ENCODE peak calls at places on chromosomes 12 and 14, in five cellular contexts. One of them, this sample, is unnamed.
A peak's percentile ranks its signal among the peaks of the same experiment; 100 is the strongest.

GRCh38 chr14:21921453-21921852 is 247.8 kb upstream of the OR4E1 start:
- DNase-seq in cardiac muscle cell: no peak
- DNase-seq in GM23248: no peak
- DNase-seq in upper lobe of right lung: no peak
- DNase-seq in adipocyte: no peak
- DNase-seq in this sample: no peak

GRCh38 chr12:123744836-123745235 is 17.3 kb upstream of the DNAH10 start:
- DNase-seq in cardiac muscle cell: peak; percentile 4
- DNase-seq in GM23248: no peak
- DNase-seq in upper lobe of right lung: no peak
- DNase-seq in adipocyte: no peak
- DNase-seq in this sample: no peak

GRCh38 chr14:50001146-50001998 is 108.5 kb downstream of the ARF6 start:
- DNase-seq in cardiac muscle cell: peak; percentile 76
- DNase-seq in GM23248: peak; percentile 99
- DNase-seq in upper lobe of right lung: peak; percentile 75
- DNase-seq in adipocyte: peak; percentile 74
- DNase-seq in this sample: peak; percentile 70

GRCh38 chr12:54032220-54032619 is 630 bp upstream of the HOXC5 start:
- DNase-seq in cardiac muscle cell: no peak
- DNase-seq in GM23248: no peak
- DNase-seq in upper lobe of right lung: no peak
- DNase-seq in adipocyte: no peak
- DNase-seq in this sample: no peak

GRCh38 chr12:25264862-25265261 is 14.1 kb upstream of the KRAS start:
- DNase-seq in cardiac muscle cell: no peak
- DNase-seq in GM23248: no peak
- DNase-seq in upper lobe of right lung: no peak
- DNase-seq in adipocyte: no peak
- DNase-seq in this sample: no peak

GRCh38 chr14:86646688-86647687 is 1117.0 kb downstream of the FLRT2 start:
- DNase-seq in cardiac muscle cell: peak; percentile 19
- DNase-seq in GM23248: peak; percentile 7
- DNase-seq in upper lobe of right lung: no peak
- DNase-seq in adipocyte: peak; percentile 71
- DNase-seq in this sample: peak; percentile 70

GRCh38 chr14:104882325-104882973 is 17.4 kb downstream of the CEP170B start:
- DNase-seq in cardiac muscle cell: no peak
- DNase-seq in GM23248: no peak
- DNase-seq in upper lobe of right lung: peak; percentile 86
- DNase-seq in adipocyte: no peak
- DNase-seq in this sample: no peak

GRCh38 chr12:18476866-18477265 is 215.5 kb downstream of the PIK3C2G start:
- DNase-seq in cardiac muscle cell: no peak
- DNase-seq in GM23248: peak; percentile 2
- DNase-seq in upper lobe of right lung: no peak
- DNase-seq in adipocyte: no peak
- DNase-seq in this sample: no peak

This sample was measured in IMR-90.